ENCODE peak calls at places on chromosomes 13 and 19, in five cellular contexts. R is bronchial epithelial cell, G is tibial artery, X is neural progenitor cell, K is HFF-Myc. D is an unnamed sample.

GRCh38 chr19:10687518-10688288 is 13.5 kb upstream of the QTRT1 start:
- DNase-seq in R (no peak), G (no peak), X (no peak), K (no peak), D (no peak)

GRCh38 chr13:27001705-27002104 is 169.9 kb downstream of the USP12 start:
- DNase-seq in R (no peak), G (no peak), X (no peak), K (no peak), D (no peak)

GRCh38 chr19:47274891-47275865 is 493 bp downstream of the INAFM1 start:
- DNase-seq in R (no peak), G (peak), X (peak), K (no peak), D (peak)

GRCh38 chr13:98656223-98656622 is 79.3 kb upstream of the STK24 start:
- DNase-seq in R (no peak), G (no peak), X (no peak), K (no peak), D (no peak)

GRCh38 chr19:1837625-1838105 is 10.6 kb downstream of the REXO1 start:
- DNase-seq in R (no peak), G (no peak), X (peak), K (no peak), D (no peak)

GRCh38 chr19:2049741-2050348 is 1.2 kb downstream of the MKNK2 start:
- DNase-seq in R (peak), G (peak), X (peak), K (no peak), D (peak)

GRCh38 chr13:96899946-96900345 is 94.3 kb downstream of the OXGR1 start:
- DNase-seq in R (no peak), G (no peak), X (no peak), K (no peak), D (no peak)

GRCh38 chr19:28023064-28023463 is 1189.9 kb downstream of the UQCRFS1 start:
- DNase-seq in R (no peak), G (no peak), X (no peak), K (no peak), D (no peak)

GRCh38 chr13:69306766-69307165 is 800.9 kb upstream of the ATXN8OS start:
- DNase-seq in R (no peak), G (no peak), X (no peak), K (no peak), D (no peak)

GRCh38 chr13:82747331-82747730 is 1134.9 kb downstream of the SLITRK1 start:
- DNase-seq in R (no peak), G (no peak), X (peak), K (no peak), D (no peak)

GRCh38 chr13:35881360-35881759 is 249.8 kb downstream of the DCLK1 start:
- DNase-seq in R (no peak), G (no peak), X (no peak), K (no peak), D (no peak)

GRCh38 chr13:41452462-41452861 is 4.9 kb upstream of the RGCC start:
- DNase-seq in R (no peak), G (no peak), X (no peak), K (no peak), D (no peak)

GRCh38 chr19:33879818-33880575 is 83.3 kb downstream of the KCTD15 start:
- DNase-seq in R (no peak), G (no peak), X (no peak), K (no peak), D (peak)

GRCh38 chr19:8526345-8527062 is 12.5 kb upstream of the ZNF414 start:
- DNase-seq in R (peak), G (peak), X (peak), K (peak), D (peak)

GRCh38 chr13:113935081-113935511 is 38.8 kb downstream of the C13orf46 start:
- DNase-seq in R (no peak), G (peak), X (peak), K (no peak), D (no peak)

GRCh38 chr19:12139885-12140544 is at the start of gene ZNF20:
- DNase-seq in R (peak), G (peak), X (peak), K (peak), D (peak)

GRCh38 chr13:33180009-33180804 is 105.3 kb downstream of the STARD13 start:
- DNase-seq in R (no peak), G (no peak), X (no peak), K (no peak), D (no peak)

GRCh38 chr19:42184401-42184861 is 33.0 kb downstream of the DEDD2 start:
- DNase-seq in R (peak), G (peak), X (peak), K (peak), D (peak)

GRCh38 chr13:43116242-43116641 is 92.9 kb downstream of the DNAJC15 start:
- DNase-seq in R (no peak), G (no peak), X (no peak), K (no peak), D (no peak)

GRCh38 chr13:76812206-76812882 is 73.9 kb downstream of the KCTD12 start:
- DNase-seq in R (no peak), G (peak), X (no peak), K (peak), D (peak)

GRCh38 chr13:20911037-20911436 is 8.5 kb upstream of the XPO4 start:
- DNase-seq in R (no peak), G (peak), X (no peak), K (no peak), D (no peak)

GRCh38 chr13:96090240-96091101 is 564 bp downstream of the HS6ST3 start:
- DNase-seq in R (no peak), G (no peak), X (peak), K (no peak), D (peak)

GRCh38 chr19:18491995-18492953 is 29.6 kb downstream of the ELL start:
- DNase-seq in R (no peak), G (no peak), X (no peak), K (no peak), D (peak)

GRCh38 chr13:97967948-97968347 is 14.5 kb downstream of the IPO5 start:
- DNase-seq in R (no peak), G (no peak), X (no peak), K (no peak), D (no peak)

GRCh38 chr13:19607523-19608078 is 25.9 kb upstream of the MPHOSPH8 start:
- DNase-seq in R (no peak), G (no peak), X (no peak), K (no peak), D (no peak)

GRCh38 chr13:97191615-97192014 is 30.5 kb upstream of the MBNL2 start:
- DNase-seq in R (no peak), G (no peak), X (no peak), K (no peak), D (no peak)

GRCh38 chr19:2986951-2987491 is 9.7 kb downstream of the TLE6 start:
- DNase-seq in R (no peak), G (no peak), X (peak), K (no peak), D (no peak)

GRCh38 chr13:31864307-31864706 is 125.0 kb downstream of the RXFP2 start:
- DNase-seq in R (no peak), G (no peak), X (no peak), K (no peak), D (no peak)

GRCh38 chr19:510606-511100 is 3.4 kb downstream of the TPGS1 start:
- DNase-seq in R (peak), G (no peak), X (peak), K (peak), D (peak)

DNA sequence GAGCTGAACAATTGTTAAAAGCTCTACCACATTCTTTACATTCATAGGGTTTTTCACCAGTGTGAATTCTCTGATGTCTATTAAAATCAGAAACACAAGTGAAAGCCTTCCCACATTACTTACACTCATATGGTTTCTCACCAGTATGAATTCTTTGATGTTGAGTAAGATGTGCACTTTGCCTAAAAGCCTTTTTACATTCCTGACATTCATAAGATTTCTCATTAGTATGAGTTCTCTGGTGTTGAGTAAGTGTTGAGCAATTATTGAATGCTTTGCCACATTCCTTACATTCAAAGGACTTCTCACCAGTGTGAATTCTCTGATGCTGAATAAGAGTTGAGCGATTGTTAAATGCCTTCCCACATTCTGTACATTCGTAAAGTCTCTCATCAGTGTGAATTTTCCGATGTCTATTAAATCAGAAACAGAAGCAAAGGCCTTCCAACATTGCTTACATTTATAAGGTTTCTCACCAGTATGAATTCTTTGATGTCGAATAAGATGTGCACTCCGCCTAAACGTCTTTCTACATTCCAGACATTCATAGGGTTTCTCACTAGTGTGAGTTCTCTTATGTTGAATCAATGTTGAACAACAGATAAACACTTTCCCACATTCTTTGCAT is 14.2 kb upstream of the ZFP30 start:
- DNase-seq in R (no peak), G (no peak), X (no peak), K (no peak), D (no peak)
- H3K4me3 ChIP-seq in R (no peak), G (no peak), X (no peak), K (no peak), D (no peak)

DNA sequence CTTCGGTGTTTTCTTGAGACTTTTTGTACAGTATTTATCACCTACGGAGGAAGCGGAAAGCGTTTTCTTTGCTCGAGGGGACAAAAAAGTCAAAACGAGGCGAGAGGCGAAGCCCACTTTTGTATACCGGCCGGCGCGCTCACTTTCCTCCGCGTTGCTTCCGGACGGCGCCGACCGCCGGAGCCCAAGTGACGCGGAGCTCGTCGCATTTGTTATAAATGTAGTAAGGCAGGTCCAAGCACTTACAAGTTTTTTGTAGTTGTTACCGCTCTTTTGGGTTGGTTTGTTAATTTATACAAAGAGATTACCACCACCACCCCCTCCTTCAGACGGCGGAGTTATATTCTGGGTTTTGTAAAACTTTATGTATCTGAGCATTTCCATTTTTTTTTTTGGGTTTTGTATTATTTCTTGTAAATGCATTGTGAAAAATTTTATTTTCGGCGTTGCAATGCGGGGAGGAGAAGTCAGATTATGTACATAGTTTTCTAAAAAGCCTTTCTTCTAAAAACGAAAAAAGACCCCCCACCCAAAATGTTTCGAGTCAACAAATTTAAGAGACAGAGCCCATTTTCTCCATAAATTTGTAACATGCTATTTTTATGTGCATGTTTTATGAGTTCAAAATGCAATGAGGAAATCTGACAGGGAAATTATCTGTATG is 2.2 kb downstream of the SOX1 start:
- DNase-seq in R (no peak), G (no peak), X (peak), K (no peak), D (no peak)
- H3K4me3 ChIP-seq in R (no peak), G (no peak), X (peak), K (no peak), D (no peak)

DNA sequence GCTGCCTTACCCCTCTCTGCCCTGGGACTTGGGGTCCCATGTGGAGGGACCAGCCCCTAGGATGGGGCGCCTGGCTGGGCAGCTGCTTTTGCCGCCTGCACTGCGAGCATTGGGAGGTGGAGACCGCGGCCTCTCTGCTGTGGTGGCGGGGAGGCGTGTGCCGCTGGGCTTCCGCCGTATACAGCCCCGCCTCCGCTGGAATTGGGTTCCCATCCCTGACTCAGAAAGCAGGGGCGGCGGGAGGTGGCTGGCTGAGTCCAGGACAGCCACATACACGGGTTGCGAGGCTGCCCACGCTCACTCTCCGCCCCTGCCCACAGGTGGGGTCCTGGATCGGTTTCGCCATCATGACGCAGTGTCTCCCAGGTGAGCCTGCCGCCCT is 6.6 kb downstream of the NDUFB7 start:
- DNase-seq in R (no peak), G (no peak), X (no peak), K (no peak), D (no peak)
- H3K4me3 ChIP-seq in R (no peak), G (no peak), X (no peak), K (no peak), D (no peak)

GRCh38 chr19:35777411-35777841 is 2.1 kb downstream of the ARHGAP33 start:
- DNase-seq in R (no peak), G (no peak), X (peak), K (no peak), D (no peak)
- H3K4me3 ChIP-seq in R (no peak), G (no peak), X (no peak), K (no peak), D (no peak)

DNA sequence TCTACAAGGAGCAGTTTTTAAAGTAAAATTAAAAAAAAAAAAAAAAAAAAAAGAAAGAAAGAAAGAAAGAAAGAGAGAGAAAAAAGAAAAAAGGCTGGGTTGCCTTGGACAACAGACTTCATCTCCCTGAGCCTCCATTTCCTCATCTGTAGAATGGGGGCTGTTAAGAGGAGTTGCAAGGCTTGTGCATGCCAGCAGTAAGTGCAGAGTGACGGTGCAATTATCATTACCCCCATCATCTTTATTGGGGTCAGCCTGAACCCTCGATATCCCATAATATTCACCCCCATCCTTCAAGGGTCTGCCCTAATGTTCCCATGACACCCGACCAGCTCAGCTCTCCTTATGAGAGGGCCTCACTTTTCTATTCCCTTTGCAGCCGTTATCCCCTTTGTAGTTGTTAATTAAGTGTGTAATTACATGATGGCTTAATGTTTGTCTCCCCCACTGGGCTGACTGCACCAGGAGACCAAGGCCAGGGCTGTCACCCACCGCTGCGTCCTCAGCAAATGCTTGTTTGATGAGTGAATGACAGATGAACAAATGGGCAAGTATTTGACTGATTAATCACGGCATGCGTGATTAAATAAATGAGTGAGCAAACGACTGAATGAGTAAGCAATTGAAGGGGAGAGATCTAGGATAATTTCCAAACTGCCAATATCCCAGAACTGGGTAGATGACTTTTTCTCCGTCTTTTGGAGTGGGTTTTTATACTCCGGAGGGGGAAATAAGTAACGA is 10.1 kb downstream of the FOSB start:
- DNase-seq in R (peak), G (no peak), X (peak), K (no peak), D (no peak)
- H3K4me3 ChIP-seq in R (peak), G (peak), X (peak), K (peak), D (peak)

D was measured in heart right ventricle.